ENCODE peak calls at places on chromosomes 3 and 15, in six cellular contexts. One of them, this sample, is unnamed.

GRCh38 chr3:57787867-57788623 is 31.9 kb downstream of the SLMAP start:
- DNase-seq in aorta: no peak
- DNase-seq in suprapubic skin: no peak
- DNase-seq in mesenchymal stem cell: no peak
- DNase-seq in lung: no peak
- DNase-seq in tibial artery: no peak
- DNase-seq in this sample: no peak

GRCh38 chr3:17489139-17489538 is 253.3 kb downstream of the TBC1D5 start:
- DNase-seq in suprapubic skin: no peak
- DNase-seq in aorta: no peak
- DNase-seq in lung: no peak
- DNase-seq in mesenchymal stem cell: peak; percentile 59
- DNase-seq in tibial artery: no peak
- DNase-seq in this sample: no peak

GRCh38 chr3:35322070-35322469 is 317.3 kb upstream of the ARPP21 start:
- DNase-seq in suprapubic skin: no peak
- DNase-seq in tibial artery: no peak
- DNase-seq in aorta: no peak
- DNase-seq in lung: no peak
- DNase-seq in mesenchymal stem cell: peak; percentile 71
- DNase-seq in this sample: no peak

GRCh38 chr3:111392911-111393351 is 149.1 kb upstream of the CD96 start:
- DNase-seq in mesenchymal stem cell: peak; percentile 3
- DNase-seq in suprapubic skin: no peak
- DNase-seq in aorta: no peak
- DNase-seq in tibial artery: no peak
- DNase-seq in lung: no peak
- DNase-seq in this sample: peak; percentile 81

GRCh38 chr15:37372064-37372463 is 271.7 kb upstream of the MEIS2 start:
- DNase-seq in lung: no peak
- DNase-seq in tibial artery: no peak
- DNase-seq in aorta: no peak
- DNase-seq in suprapubic skin: no peak
- DNase-seq in mesenchymal stem cell: no peak
- DNase-seq in this sample: no peak

GRCh38 chr3:100875239-100875638 is 118.0 kb downstream of the ABI3BP start:
- DNase-seq in suprapubic skin: no peak
- DNase-seq in tibial artery: no peak
- DNase-seq in aorta: no peak
- DNase-seq in mesenchymal stem cell: peak; percentile 4
- DNase-seq in lung: peak; percentile 48
- DNase-seq in this sample: no peak

GRCh38 chr3:150419076-150419868 is 11.2 kb downstream of the TSC22D2 start:
- DNase-seq in aorta: no peak
- DNase-seq in tibial artery: no peak
- DNase-seq in mesenchymal stem cell: no peak
- DNase-seq in lung: no peak
- DNase-seq in suprapubic skin: no peak
- DNase-seq in this sample: no peak

GRCh38 chr15:77546050-77546501 is 86.6 kb downstream of the LINGO1 start:
- DNase-seq in aorta: peak; percentile 21
- DNase-seq in suprapubic skin: no peak
- DNase-seq in lung: no peak
- DNase-seq in mesenchymal stem cell: peak; percentile 83
- DNase-seq in tibial artery: no peak
- DNase-seq in this sample: no peak

GRCh38 chr3:32960404-32961160 is 9.1 kb downstream of the CCR4 start:
- DNase-seq in aorta: no peak
- DNase-seq in tibial artery: no peak
- DNase-seq in mesenchymal stem cell: no peak
- DNase-seq in lung: no peak
- DNase-seq in suprapubic skin: no peak
- DNase-seq in this sample: peak; percentile 51

GRCh38 chr3:140438736-140439505 is 238.9 kb upstream of the TRIM42 start:
- DNase-seq in lung: no peak
- DNase-seq in mesenchymal stem cell: no peak
- DNase-seq in aorta: no peak
- DNase-seq in tibial artery: no peak
- DNase-seq in suprapubic skin: no peak
- DNase-seq in this sample: no peak

GRCh38 chr15:100596792-100597191 is 5.2 kb downstream of the LINS1 start:
- DNase-seq in tibial artery: no peak
- DNase-seq in mesenchymal stem cell: no peak
- DNase-seq in suprapubic skin: no peak
- DNase-seq in aorta: peak; percentile 63
- DNase-seq in lung: peak; percentile 42
- DNase-seq in this sample: peak; percentile 92

GRCh38 chr3:30658328-30659052 is 52.1 kb downstream of the TGFBR2 start:
- DNase-seq in tibial artery: no peak
- DNase-seq in suprapubic skin: no peak
- DNase-seq in aorta: no peak
- DNase-seq in mesenchymal stem cell: peak; percentile 88
- DNase-seq in lung: no peak
- DNase-seq in this sample: peak; percentile 73

GRCh38 chr15:84079885-84080777 is 155.4 kb upstream of the GOLGA6L4 start:
- DNase-seq in suprapubic skin: no peak
- DNase-seq in mesenchymal stem cell: peak; percentile 32
- DNase-seq in aorta: peak; percentile 81
- DNase-seq in lung: no peak
- DNase-seq in tibial artery: no peak
- DNase-seq in this sample: peak; percentile 39
- H3K4me3 ChIP-seq in suprapubic skin: peak overlapping the region; percentile 40
- H3K4me3 ChIP-seq in mesenchymal stem cell: peak overlapping the region; percentile 75
- H3K4me3 ChIP-seq in aorta: peak overlapping the region; percentile 41
- H3K4me3 ChIP-seq in lung: no peak overlapping the region
- H3K4me3 ChIP-seq in tibial artery: peak overlapping the region; percentile 52
- H3K4me3 ChIP-seq in this sample: no peak overlapping the region

DNA sequence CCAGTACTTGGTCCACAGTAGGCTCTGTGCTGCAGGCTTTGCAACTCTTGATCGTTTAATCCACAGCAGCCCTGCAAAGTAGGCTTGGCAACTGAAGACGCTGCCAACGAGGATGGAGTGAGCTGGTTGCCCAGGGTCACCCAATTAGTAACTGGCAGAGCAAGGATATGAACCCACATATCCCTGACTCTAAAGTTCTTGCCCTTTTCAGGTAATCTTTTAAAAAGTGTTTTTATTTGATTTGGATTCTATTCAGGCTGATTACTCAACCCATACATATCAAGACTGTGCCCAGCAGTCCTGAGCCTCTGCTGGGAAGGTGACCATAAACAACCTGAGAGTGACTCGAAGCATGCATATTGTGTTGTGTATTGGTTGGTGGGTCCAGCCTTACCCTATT is 50.3 kb downstream of the PSMD6 start:
- DNase-seq in aorta: no peak
- DNase-seq in lung: no peak
- DNase-seq in mesenchymal stem cell: no peak
- DNase-seq in tibial artery: no peak
- DNase-seq in suprapubic skin: no peak
- DNase-seq in this sample: no peak
- H3K27ac ChIP-seq in aorta: no peak overlapping the region
- H3K27ac ChIP-seq in lung: peak overlapping the region; percentile 82
- H3K27ac ChIP-seq in mesenchymal stem cell: peak overlapping the region; percentile 75
- H3K27ac ChIP-seq in tibial artery: no peak overlapping the region
- H3K27ac ChIP-seq in suprapubic skin: no peak overlapping the region
- H3K27ac ChIP-seq in this sample: peak overlapping the region; percentile 27

DNA sequence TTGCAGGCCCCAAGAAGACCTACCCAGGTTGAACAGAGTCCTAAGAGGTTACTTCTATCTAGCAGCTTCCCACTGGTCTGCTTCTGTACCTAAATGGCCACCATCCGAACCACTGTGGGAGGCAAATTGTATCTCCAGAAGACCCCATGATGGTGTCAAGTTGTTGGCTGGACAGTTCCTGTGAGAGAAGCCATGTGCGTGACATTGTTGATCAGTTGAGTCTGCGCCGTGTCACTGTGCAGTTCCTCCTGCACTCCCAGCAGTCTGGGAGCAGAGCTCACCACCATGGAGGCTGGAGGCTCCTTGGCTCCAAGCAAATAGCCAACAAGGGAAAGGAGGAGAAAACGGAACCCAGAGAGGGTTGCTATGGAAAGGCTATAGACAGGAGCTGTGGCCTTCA is 7.5 kb upstream of the CYP1A1 start:
- DNase-seq in mesenchymal stem cell: no peak
- DNase-seq in lung: no peak
- DNase-seq in suprapubic skin: no peak
- DNase-seq in aorta: peak; percentile 57
- DNase-seq in tibial artery: no peak
- DNase-seq in this sample: no peak
- H3K4me3 ChIP-seq in mesenchymal stem cell: no peak overlapping the region
- H3K4me3 ChIP-seq in lung: no peak overlapping the region
- H3K4me3 ChIP-seq in suprapubic skin: no peak overlapping the region
- H3K4me3 ChIP-seq in aorta: no peak overlapping the region
- H3K4me3 ChIP-seq in tibial artery: no peak overlapping the region
- H3K4me3 ChIP-seq in this sample: no peak overlapping the region

GRCh38 chr3:82087958-82088357 is 326.5 kb upstream of the GBE1 start:
- DNase-seq in aorta: no peak
- DNase-seq in tibial artery: no peak
- DNase-seq in suprapubic skin: no peak
- DNase-seq in mesenchymal stem cell: peak; percentile 49
- DNase-seq in lung: no peak
- DNase-seq in this sample: no peak
- H3K27ac ChIP-seq in aorta: no peak overlapping the region
- H3K27ac ChIP-seq in tibial artery: no peak overlapping the region
- H3K27ac ChIP-seq in suprapubic skin: no peak overlapping the region
- H3K27ac ChIP-seq in mesenchymal stem cell: peak overlapping the region; percentile 72
- H3K27ac ChIP-seq in lung: no peak overlapping the region
- H3K27ac ChIP-seq in this sample: no peak overlapping the region

GRCh38 chr3:4986175-4986610 is 7.0 kb downstream of the BHLHE40 start:
- DNase-seq in mesenchymal stem cell: no peak
- DNase-seq in suprapubic skin: no peak
- DNase-seq in tibial artery: no peak
- DNase-seq in aorta: no peak
- DNase-seq in lung: no peak
- DNase-seq in this sample: no peak
- H3K4me3 ChIP-seq in mesenchymal stem cell: peak overlapping the region; percentile 69
- H3K4me3 ChIP-seq in suprapubic skin: peak overlapping the region; percentile 37
- H3K4me3 ChIP-seq in tibial artery: peak overlapping the region; percentile 45
- H3K4me3 ChIP-seq in aorta: no peak overlapping the region
- H3K4me3 ChIP-seq in lung: no peak overlapping the region
- H3K4me3 ChIP-seq in this sample: peak overlapping the region; percentile 44

GRCh38 chr3:114194750-114195149 is 15.9 kb upstream of the DRD3 start:
- DNase-seq in suprapubic skin: no peak
- DNase-seq in mesenchymal stem cell: no peak
- DNase-seq in tibial artery: no peak
- DNase-seq in lung: no peak
- DNase-seq in aorta: no peak
- DNase-seq in this sample: no peak
- H3K27ac ChIP-seq in suprapubic skin: no peak overlapping the region
- H3K27ac ChIP-seq in mesenchymal stem cell: no peak overlapping the region
- H3K27ac ChIP-seq in tibial artery: no peak overlapping the region
- H3K27ac ChIP-seq in lung: no peak overlapping the region
- H3K27ac ChIP-seq in aorta: no peak overlapping the region
- H3K27ac ChIP-seq in this sample: no peak overlapping the region

DNA sequence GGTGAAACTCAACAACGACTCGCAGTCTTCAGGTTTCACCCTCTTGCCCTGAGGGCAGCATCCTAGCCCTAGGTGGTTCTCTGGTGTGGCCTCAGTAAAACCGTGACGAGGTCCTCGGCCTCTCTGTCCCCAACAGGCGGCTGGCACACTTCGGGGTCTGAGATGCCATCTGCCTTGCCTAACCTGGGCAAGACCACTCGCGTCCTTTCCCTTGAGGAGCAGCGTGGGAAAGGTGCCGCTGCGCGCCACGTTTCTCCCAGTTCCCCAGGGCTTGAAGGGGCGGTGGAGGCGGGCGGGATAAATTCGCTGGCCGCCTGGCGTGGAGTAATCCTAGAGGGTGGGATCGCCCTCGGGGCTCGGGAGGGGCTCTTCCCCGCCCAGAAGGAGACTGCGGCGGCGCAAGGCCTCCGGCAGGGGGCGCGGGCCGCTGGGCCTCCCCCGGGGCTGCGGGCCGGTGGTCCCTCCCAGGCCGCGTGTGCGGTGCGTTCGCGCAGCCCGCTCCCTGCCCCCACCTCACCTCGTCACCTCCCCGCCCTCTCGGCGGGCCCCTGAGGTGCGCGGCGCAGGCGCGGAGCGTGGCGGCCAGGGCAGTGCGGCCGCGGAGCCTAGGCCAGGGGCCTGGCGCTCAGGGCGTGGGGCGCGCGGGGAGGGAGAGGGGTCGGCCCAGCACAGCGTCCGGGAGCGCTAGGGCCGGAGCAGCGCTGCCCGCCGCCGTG is at the start of gene ZNF639:
- DNase-seq in mesenchymal stem cell: peak; percentile 92
- DNase-seq in suprapubic skin: peak; percentile 84
- DNase-seq in tibial artery: peak; percentile 87
- DNase-seq in aorta: peak; percentile 94
- DNase-seq in lung: peak; percentile 81
- DNase-seq in this sample: peak; percentile 88
- H3K4me3 ChIP-seq in mesenchymal stem cell: peak within 1 kb of the TSS; percentile 86
- H3K4me3 ChIP-seq in suprapubic skin: peak within 1 kb of the TSS; percentile 95
- H3K4me3 ChIP-seq in tibial artery: peak within 1 kb of the TSS; percentile 91
- H3K4me3 ChIP-seq in aorta: peak within 1 kb of the TSS; percentile 30
- H3K4me3 ChIP-seq in lung: peak within 1 kb of the TSS; percentile 98
- H3K4me3 ChIP-seq in this sample: peak within 1 kb of the TSS; percentile 83